ENCODE peak calls at places on chromosomes 1 and 21, in seven cellular contexts. D is fibroblast of lung, E is GM23248, Z is SK-N-SH, U is spleen, S is PC-9, J is heart left ventricle. P is an unnamed sample.

GRCh38 chr1:177142013-177142412 is 22.5 kb downstream of the ASTN1 start:
- DNase-seq in D (no peak), E (no peak), Z (no peak), U (no peak), S (no peak), J (no peak), P (no peak)

GRCh38 chr1:108712605-108713150 is at the start of gene FNDC7:
- DNase-seq in D (no peak), E (no peak), Z (no peak), U (no peak), S (no peak), J (no peak), P (peak; percentile 47)

GRCh38 chr1:16076003-16076870 is 2.8 kb upstream of the FAM131C start:
- DNase-seq in D (peak; percentile 93), E (peak; percentile 96), Z (no peak), U (no peak), S (peak; percentile 65), J (no peak), P (peak; percentile 88)

GRCh38 chr21:25133939-25134338 is 473.3 kb downstream of the MRPL39 start:
- DNase-seq in D (no peak), E (peak; percentile 19), Z (no peak), U (no peak), S (no peak), J (no peak), P (no peak)

GRCh38 chr1:246462986-246463385 is 44.1 kb downstream of the SMYD3 start:
- DNase-seq in D (no peak), E (no peak), Z (no peak), U (no peak), S (no peak), J (no peak), P (no peak)

GRCh38 chr21:38910390-38911008 is 104.8 kb downstream of the ETS2 start:
- DNase-seq in D (no peak), E (no peak), Z (peak; percentile 38), U (no peak), S (peak; percentile 58), J (no peak), P (no peak)

GRCh38 chr1:37932759-37933158 is 14.1 kb downstream of the INPP5B start:
- DNase-seq in D (peak; percentile 59), E (peak; percentile 88), Z (no peak), U (no peak), S (no peak), J (no peak), P (peak; percentile 34)

GRCh38 chr1:164685656-164686055 is 126.7 kb downstream of the PBX1 start:
- DNase-seq in D (no peak), E (no peak), Z (no peak), U (no peak), S (no peak), J (no peak), P (no peak)

GRCh38 chr1:114083186-114083585 is 70.5 kb downstream of the SYT6 start:
- DNase-seq in D (no peak), E (no peak), Z (no peak), U (no peak), S (no peak), J (no peak), P (no peak)

GRCh38 chr1:9593492-9594465 is 5.1 kb downstream of the TMEM201 start:
- DNase-seq in D (peak; percentile 49), E (peak; percentile 42), Z (peak; percentile 93), U (peak; percentile 88), S (peak; percentile 16), J (peak; percentile 91), P (peak; percentile 15)

GRCh38 chr1:108512239-108513071 is 47.4 kb upstream of the EEIG2 start:
- DNase-seq in D (peak; percentile 68), E (peak; percentile 69), Z (peak; percentile 41), U (no peak), S (no peak), J (no peak), P (peak; percentile 71)

GRCh38 chr1:160884579-160884978 is 401 bp downstream of the ITLN1 start:
- DNase-seq in D (no peak), E (no peak), Z (peak; percentile 35), U (no peak), S (no peak), J (no peak), P (no peak)

GRCh38 chr1:14768589-14769304 is 170.3 kb downstream of the KAZN start:
- DNase-seq in D (no peak), E (no peak), Z (no peak), U (no peak), S (no peak), J (no peak), P (no peak)

GRCh38 chr1:8213676-8214075 is 104.2 kb upstream of the SLC45A1 start:
- DNase-seq in D (no peak), E (no peak), Z (no peak), U (no peak), S (no peak), J (no peak), P (no peak)

GRCh38 chr1:89454845-89455521 is 69.6 kb upstream of the LRRC8B start:
- DNase-seq in D (peak; percentile 63), E (peak; percentile 69), Z (peak; percentile 61), U (no peak), S (peak; percentile 36), J (peak; percentile 32), P (peak; percentile 66)

GRCh38 chr1:96992871-96993270 is 271.3 kb downstream of the PTBP2 start:
- DNase-seq in D (peak; percentile 25), E (peak; percentile 61), Z (no peak), U (no peak), S (no peak), J (no peak), P (peak; percentile 23)

GRCh38 chr1:180269848-180270766 is 40.0 kb downstream of the LHX4 start:
- DNase-seq in D (no peak), E (peak; percentile 26), Z (no peak), U (peak; percentile 59), S (no peak), J (peak; percentile 61), P (no peak)

GRCh38 chr1:174074757-174075156 is 52.6 kb upstream of the RC3H1 start:
- DNase-seq in D (peak; percentile 72), E (peak; percentile 63), Z (peak; percentile 30), U (no peak), S (no peak), J (no peak), P (peak; percentile 66)

GRCh38 chr21:45241357-45241756 is 46.3 kb downstream of the POFUT2 start:
- DNase-seq in D (no peak), E (no peak), Z (no peak), U (peak; percentile 21), S (no peak), J (no peak), P (no peak)

GRCh38 chr1:157941939-157942338 is 51.5 kb upstream of the KIRREL1 start:
- DNase-seq in D (no peak), E (no peak), Z (no peak), U (no peak), S (no peak), J (no peak), P (no peak)

DNA sequence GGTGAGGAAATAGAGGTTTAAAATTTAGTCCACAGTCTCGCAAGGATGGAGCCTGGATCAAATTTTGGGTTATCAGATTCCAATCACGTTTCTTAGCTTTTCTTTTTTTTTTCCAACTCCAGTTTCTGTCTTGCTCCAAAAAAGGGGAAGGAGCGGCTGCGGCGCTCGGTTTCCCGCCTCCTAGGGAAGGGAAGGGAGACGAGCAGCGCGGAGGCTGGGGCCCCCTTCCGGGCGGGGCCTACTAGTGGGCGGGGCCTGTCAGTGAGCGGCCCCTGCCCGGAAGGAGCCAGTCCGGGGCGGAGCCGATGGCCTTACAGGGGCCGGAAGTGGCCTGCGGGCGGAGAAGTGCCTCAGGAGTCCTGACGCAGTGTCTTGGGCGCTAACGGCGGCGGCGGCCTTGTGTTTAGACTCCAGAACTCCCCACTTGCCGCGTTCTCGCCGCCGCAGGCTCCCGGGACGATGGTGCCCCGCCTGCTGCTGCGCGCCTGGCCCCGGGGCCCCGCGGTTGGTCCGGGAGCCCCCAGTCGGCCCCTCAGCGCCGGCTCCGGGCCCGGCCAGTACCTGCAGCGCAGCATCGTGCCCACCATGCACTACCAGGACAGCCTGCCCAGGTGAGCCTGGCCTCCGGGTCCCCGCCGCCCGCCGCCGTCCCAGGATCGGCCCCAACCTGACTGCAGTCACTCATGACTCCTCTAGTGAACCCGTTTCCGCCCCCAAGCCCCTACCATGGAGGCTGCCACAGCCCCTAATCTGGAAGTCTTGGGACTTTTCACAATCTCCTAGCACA is at the start of gene CPT2:
- DNase-seq in D (peak; percentile 92), E (peak; percentile 98), Z (peak; percentile 99), U (peak; percentile 99), S (peak; percentile 92), J (peak; percentile 98), P (peak; percentile 90)
- H3K4me3 ChIP-seq in D (peak within 1 kb of the TSS; percentile 88), E (peak within 1 kb of the TSS; percentile 88), Z (peak within 1 kb of the TSS; percentile 85), U (peak within 1 kb of the TSS; percentile 93), S (peak within 1 kb of the TSS; percentile 74), J (peak within 1 kb of the TSS; percentile 97), P (peak within 1 kb of the TSS; percentile 75)

DNA sequence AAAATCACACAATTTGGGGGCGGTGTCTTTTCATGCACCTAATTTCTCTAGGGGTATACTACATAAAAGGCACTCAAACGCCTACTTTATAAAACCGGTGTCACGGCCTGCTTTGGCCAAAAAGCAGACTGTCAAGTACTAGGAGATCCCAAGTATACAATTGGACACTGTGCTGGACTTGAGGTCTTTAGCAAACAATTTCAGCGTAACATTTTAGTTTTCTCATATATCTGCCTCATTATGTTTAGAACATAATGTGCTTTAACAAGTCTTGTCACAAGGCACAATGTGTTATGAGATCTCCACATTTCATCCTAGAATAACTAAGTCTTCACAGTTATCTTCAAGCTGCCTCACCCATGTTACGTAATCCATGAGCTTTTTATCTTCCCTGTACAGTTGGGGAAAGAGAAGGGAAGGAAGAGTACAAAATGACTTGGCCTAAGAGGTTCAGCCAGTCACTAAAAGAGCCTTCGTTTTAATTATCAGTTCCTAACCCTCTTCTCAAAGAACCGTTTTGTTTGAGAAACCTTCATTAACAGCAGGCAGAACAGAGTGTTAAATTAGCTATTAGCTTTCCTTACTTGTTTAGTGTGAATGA is 1.7 kb downstream of the SSX2IP start:
- DNase-seq in D (no peak), E (peak; percentile 44), Z (no peak), U (no peak), S (no peak), J (no peak), P (peak; percentile 58)
- H3K4me3 ChIP-seq in D (peak overlapping the region; percentile 74), E (peak overlapping the region; percentile 84), Z (peak overlapping the region; percentile 77), U (no peak overlapping the region), S (peak overlapping the region; percentile 96), J (no peak overlapping the region), P (peak overlapping the region; percentile 82)

DNA sequence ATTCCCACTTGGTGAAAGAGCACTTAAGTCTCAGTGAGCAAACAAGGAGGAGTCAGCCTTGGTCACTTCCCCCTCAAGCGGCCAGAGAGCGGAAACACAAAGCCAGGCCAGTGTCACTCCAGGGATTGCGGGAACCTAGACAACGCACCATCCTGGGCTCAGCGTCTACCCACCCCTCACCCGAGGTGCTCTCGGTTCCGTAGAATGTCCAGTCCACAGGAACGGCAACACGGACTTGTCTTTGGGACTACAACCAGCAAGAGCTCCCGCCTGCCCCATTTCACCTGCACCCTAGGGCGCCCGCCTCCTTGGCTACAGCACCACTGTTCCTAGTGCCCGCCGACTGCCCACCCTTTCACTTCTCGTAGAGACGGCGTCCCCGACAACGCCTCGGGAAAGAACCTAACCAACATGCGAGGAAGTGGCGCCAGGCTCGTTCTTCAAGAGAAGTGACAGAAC is 511 bp downstream of the GDAP2 start:
- DNase-seq in D (peak; percentile 61), E (peak; percentile 82), Z (peak; percentile 64), U (no peak), S (peak; percentile 60), J (peak; percentile 69), P (peak; percentile 56)
- H3K4me3 ChIP-seq in D (peak overlapping the region; percentile 89), E (peak overlapping the region; percentile 97), Z (peak overlapping the region; percentile 88), U (peak overlapping the region; percentile 91), S (peak overlapping the region; percentile 72), J (peak overlapping the region; percentile 58), P (peak overlapping the region; percentile 83)

DNA sequence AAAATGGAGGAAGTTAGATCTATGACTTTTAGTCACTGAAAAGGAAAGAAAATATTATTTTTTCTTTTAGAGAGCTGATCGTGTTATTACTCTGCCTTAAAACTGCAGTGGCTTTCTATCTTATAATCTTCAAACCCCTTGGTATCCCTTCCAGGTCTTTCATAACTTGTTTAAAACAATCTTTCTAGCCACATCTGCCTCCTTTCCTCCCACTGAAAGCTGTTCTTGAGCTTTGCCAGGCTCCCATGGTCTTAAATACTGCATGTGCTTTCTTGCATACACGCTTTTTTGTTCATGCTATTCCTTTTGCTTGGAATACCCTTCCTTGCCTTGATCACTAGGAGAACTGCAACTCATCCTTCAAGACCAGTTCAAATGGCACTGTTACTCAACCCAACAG is 65.9 kb upstream of the GADD45A start:
- DNase-seq in D (peak; percentile 50), E (peak; percentile 23), Z (no peak), U (no peak), S (no peak), J (no peak), P (peak; percentile 74)
- H3K4me3 ChIP-seq in D (no peak overlapping the region), E (peak overlapping the region; percentile 67), Z (no peak overlapping the region), U (no peak overlapping the region), S (no peak overlapping the region), J (no peak overlapping the region), P (no peak overlapping the region)